ENCODE peak calls at places on chromosomes 2 and 18, in nine cellular contexts. Y, I, S, K, G, X, E, A and H are unnamed samples.

GRCh38 chr2:15388406-15389325 is 172.5 kb downstream of the NBAS start:
- DNase-seq in Y (no peak), I (no peak), S (no peak), K (no peak), G (no peak), X (no peak), E (no peak), A (no peak), H (no peak)

GRCh38 chr18:22609642-22610041 is 191.9 kb upstream of the CTAGE1 start:
- DNase-seq in Y (no peak), I (peak; percentile 79), S (no peak), K (no peak), G (peak; percentile 70), X (no peak), E (no peak), A (no peak), H (peak; percentile 53)

GRCh38 chr2:16123421-16123820 is 183.1 kb downstream of the MYCN start:
- DNase-seq in Y (no peak), I (no peak), S (no peak), K (no peak), G (no peak), X (no peak), E (no peak), A (no peak), H (no peak)

GRCh38 chr2:220660277-220661155 is 911.6 kb downstream of the EPHA4 start:
- DNase-seq in Y (peak; percentile 4), I (no peak), S (no peak), K (no peak), G (no peak), X (no peak), E (no peak), A (no peak), H (no peak)

GRCh38 chr2:147538848-147539247 is 306.0 kb upstream of the ACVR2A start:
- DNase-seq in Y (no peak), I (no peak), S (no peak), K (no peak), G (no peak), X (no peak), E (no peak), A (no peak), H (no peak)

GRCh38 chr18:3624818-3625716 is 175.1 kb downstream of the TGIF1 start:
- DNase-seq in Y (peak; percentile 92), I (peak; percentile 97), S (peak; percentile 29), K (no peak), G (peak; percentile 97), X (no peak), E (no peak), A (peak; percentile 64), H (peak; percentile 94)

GRCh38 chr2:176405477-176405876 is 136.2 kb downstream of the MTX2 start:
- DNase-seq in Y (no peak), I (no peak), S (no peak), K (no peak), G (no peak), X (no peak), E (no peak), A (no peak), H (no peak)

GRCh38 chr2:81481994-81482368 is 1177.4 kb upstream of the LRRTM1 start:
- DNase-seq in Y (peak; percentile 1), I (peak; percentile 85), S (no peak), K (no peak), G (no peak), X (no peak), E (no peak), A (no peak), H (no peak)

GRCh38 chr2:229313591-229313990 is 42.5 kb upstream of the PID1 start:
- DNase-seq in Y (peak; percentile 79), I (peak; percentile 63), S (no peak), K (no peak), G (peak; percentile 94), X (no peak), E (no peak), A (no peak), H (peak; percentile 84)

GRCh38 chr2:179596018-179596417 is 265.4 kb downstream of the ZNF385B start:
- DNase-seq in Y (peak; percentile 85), I (peak; percentile 48), S (no peak), K (no peak), G (peak; percentile 55), X (no peak), E (no peak), A (no peak), H (peak; percentile 55)

GRCh38 chr2:160868891-160869290 is 291.3 kb upstream of the TANK start:
- DNase-seq in Y (peak; percentile 54), I (peak; percentile 7), S (no peak), K (no peak), G (peak; percentile 29), X (no peak), E (no peak), A (no peak), H (peak; percentile 41)

GRCh38 chr2:16719409-16719808 is 53.8 kb upstream of the CYRIA start:
- DNase-seq in Y (no peak), I (no peak), S (no peak), K (no peak), G (no peak), X (no peak), E (no peak), A (no peak), H (no peak)

GRCh38 chr2:54704688-54705605 is 18.5 kb upstream of the EML6 start:
- DNase-seq in Y (peak; percentile 83), I (peak; percentile 67), S (no peak), K (no peak), G (peak; percentile 85), X (no peak), E (peak; percentile 11), A (peak; percentile 40), H (peak; percentile 87)

GRCh38 chr2:221289389-221289788 is 282.7 kb downstream of the EPHA4 start:
- DNase-seq in Y (no peak), I (peak; percentile 40), S (no peak), K (no peak), G (no peak), X (no peak), E (no peak), A (no peak), H (no peak)

GRCh38 chr18:35241523-35241804 is 630 bp downstream of the ZNF397 start:
- DNase-seq in Y (no peak), I (no peak), S (no peak), K (no peak), G (no peak), X (no peak), E (no peak), A (no peak), H (no peak)

GRCh38 chr2:142531375-142531774 is 346.1 kb upstream of the KYNU start:
- DNase-seq in Y (peak; percentile 3), I (peak; percentile 56), S (no peak), K (no peak), G (no peak), X (no peak), E (no peak), A (no peak), H (no peak)

GRCh38 chr2:49903471-49903870 is 749.2 kb upstream of the FSHR start:
- DNase-seq in Y (no peak), I (no peak), S (no peak), K (no peak), G (no peak), X (no peak), E (no peak), A (no peak), H (no peak)

GRCh38 chr2:238397381-238397780 is 29.3 kb upstream of the ASB1 start:
- DNase-seq in Y (no peak), I (no peak), S (no peak), K (no peak), G (no peak), X (no peak), E (no peak), A (no peak), H (no peak)

GRCh38 chr2:114089636-114090325 is 199.9 kb downstream of the ACTR3 start:
- DNase-seq in Y (no peak), I (peak; percentile 1), S (no peak), K (no peak), G (no peak), X (no peak), E (no peak), A (no peak), H (no peak)

GRCh38 chr2:61380120-61380881 is 90.6 kb downstream of the USP34 start:
- DNase-seq in Y (peak; percentile 39), I (no peak), S (no peak), K (no peak), G (no peak), X (no peak), E (no peak), A (no peak), H (no peak)

GRCh38 chr2:85577386-85578242 is at the start of gene VAMP8:
- DNase-seq in Y (no peak), I (no peak), S (peak; percentile 57), K (no peak), G (no peak), X (no peak), E (no peak), A (peak; percentile 56), H (no peak)